ENCODE peak calls at places on chromosomes 16 and 17, in four cellular contexts. N, W, H and K are unnamed samples.

GRCh38 chr17:27980035-27980434 is 62.4 kb upstream of the NLK start:
- DNase-seq in N (no peak), W (no peak), H (no peak), K (no peak)

GRCh38 chr17:65560628-65561371 is 648 bp downstream of the AXIN2 start:
- DNase-seq in N (peak; percentile 48), W (peak; percentile 71), H (no peak), K (peak; percentile 54)

GRCh38 chr16:83300326-83300725 is 507.5 kb upstream of the HSBP1 start:
- DNase-seq in N (no peak), W (no peak), H (no peak), K (no peak)

GRCh38 chr17:51260960-51261958 is 913 bp downstream of the UTP18 start:
- DNase-seq in N (peak; percentile 60), W (peak; percentile 78), H (no peak), K (peak; percentile 60)

GRCh38 chr16:48161906-48162305 is 6.1 kb upstream of the ABCC12 start:
- DNase-seq in N (no peak), W (no peak), H (no peak), K (no peak)

GRCh38 chr16:89335803-89336485 is 118.4 kb downstream of the ZNF778 start:
- DNase-seq in N (no peak), W (no peak), H (no peak), K (no peak)

GRCh38 chr17:77287432-77288068 is 146.8 kb downstream of the SEC14L1 start:
- DNase-seq in N (no peak), W (no peak), H (no peak), K (no peak)

GRCh38 chr16:54947616-54948015 is 17.0 kb downstream of the IRX5 start:
- DNase-seq in N (no peak), W (no peak), H (no peak), K (no peak)

GRCh38 chr17:9253308-9253707 is 232.0 kb downstream of the NTN1 start:
- DNase-seq in N (no peak), W (no peak), H (no peak), K (no peak)

GRCh38 chr16:81869326-81869725 is 90.2 kb downstream of the PLCG2 start:
- DNase-seq in N (no peak), W (no peak), H (no peak), K (no peak)

GRCh38 chr16:86914850-86915717 is 336.7 kb downstream of the FOXL1 start:
- DNase-seq in N (no peak), W (no peak), H (no peak), K (no peak)

GRCh38 chr16:13909872-13910303 is 10.1 kb upstream of the ERCC4 start:
- DNase-seq in N (no peak), W (no peak), H (no peak), K (no peak)

GRCh38 chr17:42342242-42343008 is 45.8 kb downstream of the STAT3 start:
- DNase-seq in N (peak; percentile 54), W (peak; percentile 38), H (no peak), K (no peak)

GRCh38 chr17:1752425-1752941 is 9.4 kb upstream of the SERPINF1 start:
- DNase-seq in N (peak; percentile 42), W (no peak), H (no peak), K (peak; percentile 63)

GRCh38 chr16:73161977-73162376 is 114.0 kb upstream of the ZFHX3 start:
- DNase-seq in N (no peak), W (no peak), H (no peak), K (no peak)

GRCh38 chr17:64024781-64025731 is 4.6 kb upstream of the ICAM2 start:
- DNase-seq in N (no peak), W (no peak), H (no peak), K (no peak)

GRCh38 chr17:61009619-61010018 is 332.0 kb downstream of the BCAS3 start:
- DNase-seq in N (no peak), W (no peak), H (peak; percentile 43), K (no peak)

GRCh38 chr17:32536736-32537646 is 50.2 kb downstream of the CDK5R1 start:
- DNase-seq in N (no peak), W (no peak), H (no peak), K (no peak)

GRCh38 chr17:40952675-40953074 is 14.1 kb downstream of the KRT39 start:
- DNase-seq in N (no peak), W (no peak), H (no peak), K (no peak)

GRCh38 chr17:71505200-71505599 is 615.6 kb upstream of the SOX9 start:
- DNase-seq in N (no peak), W (no peak), H (no peak), K (no peak)

GRCh38 chr16:56736476-56736875 is 6.5 kb downstream of the NUP93 start:
- DNase-seq in N (no peak), W (no peak), H (no peak), K (no peak)

GRCh38 chr16:85436207-85436606 is 176.9 kb upstream of the GSE1 start:
- DNase-seq in N (no peak), W (no peak), H (no peak), K (no peak)

GRCh38 chr16:14301150-14302030 is 230.3 kb downstream of the MRTFB start:
- DNase-seq in N (no peak), W (peak; percentile 41), H (no peak), K (no peak)

GRCh38 chr17:51799240-51799639 is 359.3 kb downstream of the CA10 start:
- DNase-seq in N (no peak), W (no peak), H (no peak), K (no peak)

GRCh38 chr16:85522517-85522841 is 90.6 kb upstream of the GSE1 start:
- DNase-seq in N (no peak), W (no peak), H (no peak), K (no peak)

GRCh38 chr16:88628512-88628974 is 9.8 kb upstream of the IL17C start:
- DNase-seq in N (no peak), W (peak; percentile 90), H (no peak), K (no peak)

GRCh38 chr16:48323783-48324775 is 61.1 kb downstream of the SIAH1 start:
- DNase-seq in N (no peak), W (no peak), H (no peak), K (no peak)

GRCh38 chr16:67017810-67018488 is 11.0 kb upstream of the CBFB start:
- DNase-seq in N (peak; percentile 85), W (peak; percentile 90), H (peak; percentile 82), K (peak; percentile 72)

GRCh38 chr17:75753514-75754377 is 11.2 kb downstream of the GALK1 start:
- DNase-seq in N (peak; percentile 59), W (peak; percentile 89), H (no peak), K (peak; percentile 93)

GRCh38 chr17:75753193-75753513 is 11.8 kb downstream of the GALK1 start:
- DNase-seq in N (no peak), W (no peak), H (no peak), K (no peak)

GRCh38 chr17:75755990-75756389 is 9.0 kb downstream of the GALK1 start:
- DNase-seq in N (peak; percentile 26), W (no peak), H (no peak), K (no peak)

GRCh38 chr17:75755205-75755901 is 9.6 kb downstream of the GALK1 start:
- DNase-seq in N (no peak), W (no peak), H (no peak), K (no peak)

DNA sequence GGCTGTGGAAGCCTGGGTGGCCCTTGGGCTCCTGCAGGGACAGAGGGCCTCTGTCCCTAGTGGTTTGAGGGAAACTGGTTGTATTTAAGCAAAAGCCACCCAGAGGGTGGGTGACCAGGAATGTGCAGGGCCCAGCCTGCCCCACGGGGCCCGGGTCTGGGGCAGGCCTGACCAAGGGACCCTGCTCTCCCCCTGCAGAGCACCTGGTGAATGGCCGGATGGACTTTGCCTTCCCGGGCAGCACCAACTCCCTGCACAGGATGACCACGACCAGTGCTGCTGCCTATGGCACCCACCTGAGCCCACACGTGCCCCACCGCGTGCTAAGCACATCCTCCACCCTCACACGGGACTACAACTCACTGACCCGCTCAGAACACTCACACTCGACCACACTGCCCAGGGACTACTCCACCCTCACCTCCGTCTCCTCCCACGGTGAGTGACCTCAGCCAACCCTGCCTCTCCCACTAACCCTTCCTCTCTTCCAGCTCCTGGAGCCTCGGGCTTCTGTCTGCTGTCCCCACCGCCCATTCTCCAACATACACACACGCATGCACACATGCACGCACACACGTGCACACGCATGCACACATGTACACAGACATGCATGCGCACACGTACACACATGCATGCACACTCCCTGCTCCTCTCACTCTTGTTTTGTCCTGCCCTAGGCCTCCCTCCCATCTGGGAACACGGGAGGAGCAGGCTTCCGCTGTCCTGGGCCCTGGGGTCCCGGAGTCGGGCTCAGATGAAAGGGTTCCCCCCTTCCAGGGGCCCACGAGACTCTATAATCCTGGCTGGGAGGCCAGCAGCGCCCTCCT is 10.4 kb downstream of the GALK1 start:
- DNase-seq in N (no peak), W (peak; percentile 61), H (no peak), K (no peak)
- TF ChIP-seq POLR2AphosphoS5 in N (no peak), W (no peak), H (no peak), K (no peak)

DNA sequence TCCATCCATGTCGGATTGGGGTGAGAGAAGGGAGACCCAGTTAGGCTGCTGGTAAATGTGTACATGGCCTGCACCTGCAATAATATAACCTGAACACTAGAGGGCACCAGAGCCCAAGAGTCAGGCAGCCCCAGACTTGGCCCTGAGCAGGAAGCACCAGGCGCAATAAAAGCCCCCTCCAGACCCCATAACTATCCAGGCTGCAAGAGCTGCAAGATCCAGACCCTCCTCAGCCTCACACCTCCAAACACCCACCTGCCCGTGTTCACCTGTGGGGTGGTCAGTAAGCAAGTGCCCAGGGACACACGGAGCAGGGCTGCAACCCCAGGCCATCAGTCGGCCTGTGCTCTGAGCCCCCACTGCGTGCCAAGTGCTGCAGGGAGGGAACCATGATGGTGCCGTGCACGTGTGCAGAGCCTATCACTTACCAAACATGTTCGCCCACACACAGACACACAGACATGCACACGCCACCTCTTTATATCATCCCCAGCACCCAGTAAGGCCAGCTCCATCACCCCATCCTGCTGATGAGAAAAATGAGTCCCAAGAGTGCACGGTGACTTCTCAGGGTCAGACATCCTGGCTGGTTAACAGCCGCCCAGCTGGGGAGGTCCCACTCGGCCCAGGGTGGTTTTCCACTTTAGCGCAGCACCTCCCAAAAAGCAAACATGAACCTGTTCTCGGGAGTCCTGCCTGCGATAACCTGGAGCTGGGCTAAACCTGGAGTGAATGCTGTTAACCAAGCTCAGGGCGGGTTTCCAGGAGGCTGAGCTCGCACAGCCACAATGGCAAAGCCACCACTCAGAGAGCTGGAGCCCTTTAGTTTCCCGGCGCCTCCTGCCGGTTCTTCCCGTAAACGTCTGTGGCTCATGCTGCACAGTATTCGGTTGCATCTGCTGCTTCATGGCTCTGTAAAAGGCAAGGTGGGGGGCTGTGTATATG is 439.8 kb downstream of the SOX9 start:
- DNase-seq in N (peak; percentile 36), W (peak; percentile 77), H (no peak), K (peak; percentile 77)
- TF ChIP-seq SPI1 in N (no peak), W (no peak), H (no peak), K (no peak)

DNA sequence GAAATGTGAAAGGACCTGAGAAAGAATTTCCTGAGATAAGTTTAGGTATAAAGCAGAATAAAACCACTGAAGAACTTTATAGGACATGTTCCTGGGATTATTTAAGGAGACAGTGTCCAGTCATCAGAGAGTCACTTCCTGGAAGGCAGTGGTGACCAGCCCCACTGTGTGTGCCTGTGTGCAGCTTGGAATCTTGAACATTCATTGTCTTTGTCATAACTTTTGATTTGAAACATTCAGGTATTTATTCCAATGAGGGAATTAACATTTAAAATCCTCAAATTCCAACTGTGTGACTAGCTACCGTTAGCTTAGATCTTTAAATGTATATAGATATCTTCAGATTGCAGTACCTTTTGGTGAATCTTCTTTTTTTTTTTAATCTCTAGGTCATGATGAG is 61.7 kb upstream of the MRC2 start:
- DNase-seq in N (no peak), W (no peak), H (no peak), K (no peak)
- TF ChIP-seq POLR2AphosphoS5 in N (no peak), W (no peak), H (no peak), K (no peak)

DNA sequence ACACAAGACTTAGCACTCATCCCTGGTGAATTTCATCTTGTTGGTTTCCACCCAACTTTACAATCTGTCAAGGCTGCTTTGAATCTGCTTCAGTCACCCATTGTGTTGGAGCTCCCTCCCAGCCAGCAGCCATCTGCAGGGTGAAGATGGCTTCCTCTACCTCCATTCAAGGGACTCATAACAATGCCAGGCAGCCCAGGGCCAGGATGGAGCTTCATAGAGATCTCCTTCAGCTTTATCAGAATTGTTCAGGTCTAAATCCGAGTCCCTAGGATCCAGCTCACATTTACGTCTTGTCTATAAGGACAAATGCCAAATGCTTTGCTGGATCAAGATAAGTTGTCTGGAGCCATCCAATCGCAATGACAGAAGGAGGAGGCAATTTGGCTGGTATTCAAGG is 3.6 kb upstream of the FAM171A2 start:
- DNase-seq in N (no peak), W (no peak), H (no peak), K (no peak)
- TF ChIP-seq SPI1 in N (no peak), W (no peak), H (no peak), K (no peak)